ENCODE peak calls at places on chromosomes 13 and 19, in seven cellular contexts. One of them, this sample, is unnamed.

GRCh38 chr19:10566658-10567410 is 1.0 kb upstream of the KRI1 start:
- DNase-seq in K562: no peak
- DNase-seq in HCT116: no peak
- DNase-seq in HepG2: no peak
- DNase-seq in H1: no peak
- DNase-seq in GM12878: peak; percentile 82
- DNase-seq in SK-N-SH: no peak
- DNase-seq in this sample: no peak

GRCh38 chr13:99042851-99043250 is 65.0 kb upstream of the DOCK9 start:
- DNase-seq in H1: no peak
- DNase-seq in HepG2: no peak
- DNase-seq in SK-N-SH: no peak
- DNase-seq in HCT116: no peak
- DNase-seq in GM12878: no peak
- DNase-seq in K562: peak; percentile 15
- DNase-seq in this sample: no peak

GRCh38 chr19:3784607-3785463 is 1.3 kb downstream of the MATK start:
- DNase-seq in SK-N-SH: no peak
- DNase-seq in GM12878: no peak
- DNase-seq in K562: no peak
- DNase-seq in HCT116: no peak
- DNase-seq in H1: peak; percentile 56
- DNase-seq in HepG2: no peak
- DNase-seq in this sample: no peak

GRCh38 chr13:32895296-32895695 is 120.9 kb upstream of the KL start:
- DNase-seq in HepG2: no peak
- DNase-seq in K562: no peak
- DNase-seq in GM12878: no peak
- DNase-seq in SK-N-SH: no peak
- DNase-seq in HCT116: no peak
- DNase-seq in H1: no peak
- DNase-seq in this sample: no peak

GRCh38 chr19:4831351-4832340 is at the start of gene TICAM1:
- DNase-seq in GM12878: no peak
- DNase-seq in HepG2: no peak
- DNase-seq in HCT116: no peak
- DNase-seq in H1: peak; percentile 56
- DNase-seq in K562: peak; percentile 90
- DNase-seq in SK-N-SH: peak; percentile 88
- DNase-seq in this sample: peak; percentile 60

GRCh38 chr13:106103779-106104178 is 431.7 kb downstream of the EFNB2 start:
- DNase-seq in HCT116: peak; percentile 34
- DNase-seq in SK-N-SH: no peak
- DNase-seq in HepG2: no peak
- DNase-seq in H1: no peak
- DNase-seq in GM12878: no peak
- DNase-seq in K562: no peak
- DNase-seq in this sample: no peak

GRCh38 chr13:48402325-48402962 is 10.5 kb downstream of the LPAR6 start:
- DNase-seq in HepG2: no peak
- DNase-seq in SK-N-SH: no peak
- DNase-seq in K562: no peak
- DNase-seq in H1: no peak
- DNase-seq in GM12878: peak; percentile 30
- DNase-seq in HCT116: no peak
- DNase-seq in this sample: no peak

GRCh38 chr19:19083413-19084178 is 19.8 kb downstream of the SLC25A42 start:
- DNase-seq in K562: no peak
- DNase-seq in HCT116: no peak
- DNase-seq in HepG2: no peak
- DNase-seq in GM12878: no peak
- DNase-seq in H1: no peak
- DNase-seq in SK-N-SH: no peak
- DNase-seq in this sample: no peak

GRCh38 chr13:28718186-28718537 is 608 bp downstream of the SLC46A3 start:
- DNase-seq in H1: no peak
- DNase-seq in K562: no peak
- DNase-seq in GM12878: no peak
- DNase-seq in SK-N-SH: no peak
- DNase-seq in HepG2: no peak
- DNase-seq in HCT116: no peak
- DNase-seq in this sample: no peak

GRCh38 chr13:30422056-30422914 is at the start of gene UBE2L5:
- DNase-seq in HCT116: peak; percentile 63
- DNase-seq in SK-N-SH: peak; percentile 86
- DNase-seq in K562: peak; percentile 65
- DNase-seq in GM12878: no peak
- DNase-seq in H1: peak; percentile 78
- DNase-seq in HepG2: peak; percentile 23
- DNase-seq in this sample: peak; percentile 88

GRCh38 chr19:13089139-13089856 is 13.4 kb downstream of the LYL1 start:
- DNase-seq in GM12878: no peak
- DNase-seq in H1: peak; percentile 62
- DNase-seq in HepG2: peak; percentile 30
- DNase-seq in K562: peak; percentile 64
- DNase-seq in HCT116: no peak
- DNase-seq in SK-N-SH: peak; percentile 73
- DNase-seq in this sample: peak; percentile 15

GRCh38 chr19:30881986-30882385 is 467.2 kb downstream of the TSHZ3 start:
- DNase-seq in H1: no peak
- DNase-seq in SK-N-SH: no peak
- DNase-seq in HCT116: no peak
- DNase-seq in GM12878: no peak
- DNase-seq in HepG2: no peak
- DNase-seq in K562: no peak
- DNase-seq in this sample: no peak

GRCh38 chr19:13122275-13122878 is 4.3 kb downstream of the NACC1 start:
- DNase-seq in K562: no peak
- DNase-seq in H1: no peak
- DNase-seq in HepG2: no peak
- DNase-seq in HCT116: no peak
- DNase-seq in SK-N-SH: no peak
- DNase-seq in GM12878: no peak
- DNase-seq in this sample: no peak

GRCh38 chr13:99289674-99290337 is 17.4 kb downstream of the GPR183 start:
- DNase-seq in SK-N-SH: no peak
- DNase-seq in GM12878: no peak
- DNase-seq in K562: no peak
- DNase-seq in HCT116: no peak
- DNase-seq in HepG2: no peak
- DNase-seq in H1: no peak
- DNase-seq in this sample: no peak

GRCh38 chr13:19860884-19861655 is 2.4 kb downstream of the ZMYM5 start:
- DNase-seq in SK-N-SH: no peak
- DNase-seq in GM12878: no peak
- DNase-seq in K562: no peak
- DNase-seq in H1: no peak
- DNase-seq in HCT116: peak; percentile 80
- DNase-seq in HepG2: peak; percentile 77
- DNase-seq in this sample: no peak

GRCh38 chr13:42277618-42278276 is 5.8 kb downstream of the AKAP11 start:
- DNase-seq in SK-N-SH: no peak
- DNase-seq in GM12878: no peak
- DNase-seq in K562: no peak
- DNase-seq in H1: no peak
- DNase-seq in HepG2: no peak
- DNase-seq in HCT116: no peak
- DNase-seq in this sample: no peak

GRCh38 chr13:31172535-31172934 is 10.8 kb upstream of the HSPH1 start:
- DNase-seq in HCT116: peak; percentile 31
- DNase-seq in H1: no peak
- DNase-seq in SK-N-SH: no peak
- DNase-seq in K562: no peak
- DNase-seq in GM12878: no peak
- DNase-seq in HepG2: peak; percentile 94
- DNase-seq in this sample: no peak

GRCh38 chr13:36858285-36858684 is 39.3 kb downstream of the RFXAP start:
- DNase-seq in HepG2: peak; percentile 69
- DNase-seq in SK-N-SH: peak; percentile 53
- DNase-seq in HCT116: peak; percentile 31
- DNase-seq in H1: no peak
- DNase-seq in GM12878: no peak
- DNase-seq in K562: peak; percentile 11
- DNase-seq in this sample: peak; percentile 67

GRCh38 chr13:26967119-26968038 is 204.2 kb downstream of the USP12 start:
- DNase-seq in SK-N-SH: peak; percentile 63
- DNase-seq in K562: no peak
- DNase-seq in HCT116: no peak
- DNase-seq in HepG2: no peak
- DNase-seq in H1: no peak
- DNase-seq in GM12878: no peak
- DNase-seq in this sample: no peak

GRCh38 chr13:72205773-72206172 is 338.8 kb upstream of the DACH1 start:
- DNase-seq in SK-N-SH: no peak
- DNase-seq in H1: no peak
- DNase-seq in K562: no peak
- DNase-seq in HepG2: no peak
- DNase-seq in HCT116: peak; percentile 6
- DNase-seq in GM12878: no peak
- DNase-seq in this sample: no peak

GRCh38 chr19:17777840-17778620 is 16.9 kb upstream of the B3GNT3 start:
- DNase-seq in HepG2: peak; percentile 40
- DNase-seq in HCT116: peak; percentile 90
- DNase-seq in SK-N-SH: peak; percentile 82
- DNase-seq in H1: peak; percentile 98
- DNase-seq in K562: peak; percentile 96
- DNase-seq in GM12878: no peak
- DNase-seq in this sample: peak; percentile 59

GRCh38 chr13:50616101-50616500 is 227.4 kb downstream of the DLEU7 start:
- DNase-seq in HCT116: no peak
- DNase-seq in HepG2: no peak
- DNase-seq in GM12878: no peak
- DNase-seq in K562: no peak
- DNase-seq in H1: no peak
- DNase-seq in SK-N-SH: no peak
- DNase-seq in this sample: no peak
- TF ChIP-seq JUND in HCT116: no peak
- TF ChIP-seq JUND in HepG2: no peak
- TF ChIP-seq JUND in GM12878: no peak
- TF ChIP-seq JUND in K562: no peak
- TF ChIP-seq JUND in H1: no peak
- TF ChIP-seq JUND in SK-N-SH: no peak
- TF ChIP-seq JUND in this sample: no peak

GRCh38 chr19:49574206-49574755 is 6.1 kb downstream of the NOSIP start:
- DNase-seq in K562: no peak
- DNase-seq in GM12878: no peak
- DNase-seq in SK-N-SH: no peak
- DNase-seq in HCT116: no peak
- DNase-seq in HepG2: no peak
- DNase-seq in H1: no peak
- DNase-seq in this sample: no peak

GRCh38 chr19:49573451-49573850 is 6.9 kb downstream of the NOSIP start:
- DNase-seq in GM12878: no peak
- DNase-seq in SK-N-SH: no peak
- DNase-seq in K562: no peak
- DNase-seq in H1: no peak
- DNase-seq in HCT116: no peak
- DNase-seq in HepG2: no peak
- DNase-seq in this sample: no peak

GRCh38 chr19:49570138-49570856 is 10.1 kb downstream of the NOSIP start:
- DNase-seq in GM12878: no peak
- DNase-seq in HepG2: peak; percentile 88
- DNase-seq in H1: peak; percentile 70
- DNase-seq in SK-N-SH: peak; percentile 86
- DNase-seq in K562: peak; percentile 83
- DNase-seq in HCT116: peak; percentile 83
- DNase-seq in this sample: peak; percentile 34

GRCh38 chr19:49570997-49571676 is 9.2 kb downstream of the NOSIP start:
- DNase-seq in H1: no peak
- DNase-seq in HepG2: peak; percentile 76
- DNase-seq in GM12878: no peak
- DNase-seq in HCT116: no peak
- DNase-seq in SK-N-SH: no peak
- DNase-seq in K562: no peak
- DNase-seq in this sample: no peak

GRCh38 chr19:49573009-49573408 is 7.3 kb downstream of the NOSIP start:
- DNase-seq in SK-N-SH: no peak
- DNase-seq in H1: no peak
- DNase-seq in HCT116: no peak
- DNase-seq in GM12878: no peak
- DNase-seq in K562: no peak
- DNase-seq in HepG2: no peak
- DNase-seq in this sample: peak; percentile 41
- TF ChIP-seq JUND in SK-N-SH: no peak
- TF ChIP-seq JUND in H1: no peak
- TF ChIP-seq JUND in HCT116: no peak
- TF ChIP-seq JUND in GM12878: no peak
- TF ChIP-seq JUND in K562: no peak
- TF ChIP-seq JUND in HepG2: no peak
- TF ChIP-seq JUND in this sample: no peak

DNA sequence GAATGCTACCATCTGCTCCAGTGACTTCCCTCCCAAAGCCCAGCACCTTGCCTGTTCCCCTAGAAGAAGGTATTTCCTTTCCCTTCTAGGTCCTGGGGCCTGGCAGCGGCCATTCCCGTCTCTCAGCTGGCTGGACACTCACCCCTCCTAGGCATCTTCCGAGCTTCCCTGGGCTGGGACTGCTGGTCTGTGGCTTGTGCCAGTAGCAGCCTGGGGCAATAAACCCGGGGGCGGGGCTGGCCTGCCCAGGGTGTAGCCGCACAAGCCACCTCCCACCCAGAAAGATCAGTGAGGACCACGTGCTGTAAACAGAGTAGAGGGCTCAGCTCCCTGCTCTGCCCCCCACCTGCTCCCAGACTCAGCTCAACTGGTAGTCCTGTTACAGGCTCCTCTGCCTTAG is 15.0 kb downstream of the LIPE start:
- DNase-seq in SK-N-SH: peak; percentile 70
- DNase-seq in GM12878: no peak
- DNase-seq in HepG2: no peak
- DNase-seq in HCT116: no peak
- DNase-seq in K562: no peak
- DNase-seq in H1: no peak
- DNase-seq in this sample: no peak
- TF ChIP-seq JUND in SK-N-SH: no peak
- TF ChIP-seq JUND in GM12878: no peak
- TF ChIP-seq JUND in HepG2: no peak
- TF ChIP-seq JUND in HCT116: no peak
- TF ChIP-seq JUND in K562: no peak
- TF ChIP-seq JUND in H1: no peak
- TF ChIP-seq JUND in this sample: no peak

DNA sequence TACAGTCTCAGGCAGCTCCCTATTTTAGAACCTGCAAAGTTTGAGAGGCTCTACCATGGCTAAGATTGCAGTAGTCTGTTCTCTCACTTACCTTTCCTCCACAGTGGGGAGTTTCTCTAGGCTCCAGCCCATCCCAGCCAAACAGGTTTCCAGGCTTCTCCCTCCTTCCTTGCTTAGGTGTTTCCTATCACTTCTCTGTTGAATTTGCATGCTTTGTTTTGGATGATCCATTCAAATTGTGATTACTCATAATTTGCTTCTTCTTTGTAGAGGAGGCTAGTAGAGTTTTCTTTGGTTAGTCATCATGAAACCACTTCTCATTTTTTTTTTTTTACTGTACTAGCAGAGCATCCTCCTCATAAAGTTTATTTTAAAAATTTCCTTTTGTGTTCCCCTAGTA is 1242.2 kb upstream of the MIR17HG start:
- DNase-seq in GM12878: no peak
- DNase-seq in K562: no peak
- DNase-seq in HepG2: no peak
- DNase-seq in SK-N-SH: no peak
- DNase-seq in HCT116: no peak
- DNase-seq in H1: no peak
- DNase-seq in this sample: no peak
- TF ChIP-seq JUND in GM12878: no peak
- TF ChIP-seq JUND in K562: no peak
- TF ChIP-seq JUND in HepG2: no peak
- TF ChIP-seq JUND in SK-N-SH: peak; percentile 35
- TF ChIP-seq JUND in HCT116: no peak
- TF ChIP-seq JUND in H1: no peak
- TF ChIP-seq JUND in this sample: no peak

This sample was measured in T47D.